ENCODE peak calls at places on chromosomes 7 and 10, in seven cellular contexts. S is mammary epithelial cell, L is GM10248, F is testis, C is lower lobe of right lung, U is neural progenitor cell, W is colonic mucosa. Y is an unnamed sample.

GRCh38 chr10:7301039-7301768 is 109.6 kb downstream of the SFMBT2 start:
- DNase-seq in C (no peak), L (no peak), U (peak; percentile 47), F (no peak), S (no peak), W (no peak), Y (peak; percentile 37)

GRCh38 chr7:41130596-41131236 is 572.2 kb downstream of the INHBA start:
- DNase-seq in F (no peak), W (no peak), C (no peak), S (no peak), L (no peak), U (no peak), Y (no peak)

GRCh38 chr7:102291056-102291915 is 4.6 kb downstream of the SH2B2 start:
- DNase-seq in W (no peak), U (no peak), L (peak; percentile 81), F (no peak), S (peak; percentile 21), C (no peak), Y (no peak)

GRCh38 chr7:104431930-104432329 is 103.5 kb downstream of the LHFPL3 start:
- DNase-seq in S (no peak), F (no peak), W (no peak), U (no peak), L (no peak), C (no peak), Y (no peak)

GRCh38 chr10:1938317-1938716 is 201.0 kb upstream of the ADARB2 start:
- DNase-seq in W (no peak), C (no peak), L (no peak), S (no peak), U (no peak), F (no peak), Y (no peak)

GRCh38 chr10:96431211-96431970 is 72.6 kb upstream of the OPALIN start:
- DNase-seq in C (no peak), S (no peak), U (peak; percentile 37), F (no peak), W (no peak), L (no peak), Y (no peak)

GRCh38 chr10:122388287-122388997 is 13.9 kb downstream of the PLEKHA1 start:
- DNase-seq in U (no peak), C (no peak), L (no peak), W (no peak), S (no peak), F (no peak), Y (no peak)

GRCh38 chr7:76346097-76346496 is 12.7 kb downstream of the YWHAG start:
- DNase-seq in W (peak; percentile 79), C (no peak), F (no peak), U (no peak), S (no peak), L (no peak), Y (no peak)

GRCh38 chr7:71495828-71496227 is 363.9 kb downstream of the GALNT17 start:
- DNase-seq in C (no peak), U (no peak), W (no peak), F (no peak), S (no peak), L (no peak), Y (no peak)

GRCh38 chr10:87177-88080 is 38.3 kb upstream of the TUBB8 start:
- DNase-seq in F (no peak), S (no peak), L (no peak), W (no peak), C (no peak), U (no peak), Y (no peak)

GRCh38 chr10:91054325-91054724 is 133.4 kb upstream of the ANKRD1 start:
- DNase-seq in S (no peak), L (no peak), W (no peak), C (no peak), F (no peak), U (peak; percentile 72), Y (no peak)

GRCh38 chr7:108413782-108414492 is 42.3 kb downstream of the NRCAM start:
- DNase-seq in L (no peak), C (no peak), W (no peak), F (no peak), S (peak; percentile 62), U (peak; percentile 67), Y (no peak)

GRCh38 chr10:35946556-35946955 is 304.5 kb upstream of the FZD8 start:
- DNase-seq in U (no peak), C (no peak), F (no peak), S (no peak), W (no peak), L (no peak), Y (no peak)

GRCh38 chr7:80844916-80845315 is 73.9 kb downstream of the SEMA3C start:
- DNase-seq in S (no peak), U (no peak), L (no peak), C (no peak), W (no peak), F (no peak), Y (no peak)

GRCh38 chr10:120108941-120109340 is 216.4 kb downstream of the SEC23IP start:
- DNase-seq in F (no peak), U (peak; percentile 59), L (no peak), S (no peak), W (no peak), C (no peak), Y (no peak)

GRCh38 chr7:105896407-105896842 is 20.0 kb upstream of the ATXN7L1 start:
- DNase-seq in W (peak; percentile 60), L (no peak), U (no peak), S (no peak), F (no peak), C (peak; percentile 56), Y (no peak)

GRCh38 chr7:131640686-131641085 is 84.3 kb upstream of the PODXL start:
- DNase-seq in S (no peak), L (no peak), U (no peak), F (no peak), W (no peak), C (no peak), Y (no peak)

GRCh38 chr7:84187087-84187805 is 7.3 kb downstream of the SEMA3A start:
- DNase-seq in S (no peak), L (no peak), W (no peak), U (no peak), F (no peak), C (no peak), Y (no peak)

GRCh38 chr7:8125680-8126444 is 136.1 kb downstream of the ICA1 start:
- DNase-seq in C (peak; percentile 56), F (no peak), U (no peak), W (peak; percentile 25), S (peak; percentile 26), L (peak; percentile 63), Y (no peak)

GRCh38 chr7:68311958-68312357 is 1286.3 kb upstream of the AUTS2 start:
- DNase-seq in S (no peak), U (no peak), C (no peak), W (no peak), F (no peak), L (no peak), Y (no peak)

GRCh38 chr7:134365341-134366054 is 48.8 kb upstream of the SLC35B4 start:
- DNase-seq in U (no peak), F (no peak), S (peak; percentile 82), W (no peak), L (no peak), C (no peak), Y (no peak)
- TF ChIP-seq CTCF in U (no peak), F (no peak), S (no peak), W (no peak), L (no peak), C (no peak), Y (no peak)

DNA sequence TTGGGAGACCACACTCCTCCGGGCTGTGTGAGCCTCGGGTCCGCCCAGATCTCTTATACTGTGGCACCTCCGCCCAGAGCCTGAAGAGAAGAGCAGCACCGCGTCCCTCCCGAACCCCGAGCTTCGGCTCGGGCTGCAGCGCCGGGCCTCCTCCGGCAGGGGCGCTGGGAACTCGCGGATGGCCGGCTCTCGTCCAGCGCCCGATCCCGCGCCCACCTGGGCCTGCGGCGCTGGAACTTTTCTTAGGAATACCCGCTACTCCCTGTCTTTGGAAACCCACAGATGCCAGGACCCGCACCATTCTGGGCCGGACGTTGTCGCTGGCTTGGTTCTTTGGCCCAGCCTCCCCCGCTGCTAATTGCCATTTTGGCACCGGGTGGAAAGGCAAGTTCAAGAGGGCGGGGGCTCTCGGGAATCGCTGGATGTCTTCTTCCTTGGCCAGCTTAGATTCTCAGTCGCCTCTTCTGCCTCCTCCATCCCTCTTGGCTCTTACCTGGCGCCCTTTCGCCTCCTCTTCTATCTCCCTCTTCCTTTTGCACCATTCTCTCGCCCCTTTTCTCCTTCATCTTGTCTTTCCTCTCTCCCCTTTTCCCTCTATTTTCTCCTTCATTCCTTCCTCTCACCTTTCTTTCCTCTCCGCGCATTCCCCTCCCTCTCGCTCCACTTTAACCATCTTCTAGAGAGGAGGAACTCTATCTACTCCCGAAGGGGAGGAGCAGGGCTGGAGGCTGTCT is 2.1 kb upstream of the SORCS3 start:
- DNase-seq in C (no peak), S (no peak), W (no peak), F (peak; percentile 27), U (peak; percentile 84), L (no peak), Y (peak; percentile 79)
- TF ChIP-seq CTCF in C (no peak), S (peak; percentile 37), W (no peak), F (peak; percentile 40), U (peak; percentile 79), L (no peak), Y (peak; percentile 87)

GRCh38 chr7:137657476-137658193 is 189.1 kb downstream of the DGKI start:
- DNase-seq in S (no peak), W (no peak), U (no peak), C (no peak), F (no peak), L (no peak), Y (no peak)

GRCh38 chr7:137656227-137656849 is 190.4 kb downstream of the DGKI start:
- DNase-seq in U (peak; percentile 79), W (peak; percentile 81), F (peak; percentile 93), C (peak; percentile 78), L (peak; percentile 70), S (peak; percentile 44), Y (peak; percentile 82)

GRCh38 chr7:137655804-137656203 is 191.0 kb downstream of the DGKI start:
- DNase-seq in S (no peak), U (no peak), C (no peak), L (no peak), F (no peak), W (no peak), Y (no peak)

GRCh38 chr7:137656850-137657232 is 189.9 kb downstream of the DGKI start:
- DNase-seq in L (no peak), U (no peak), C (no peak), W (no peak), F (no peak), S (no peak), Y (no peak)

GRCh38 chr7:137658194-137658900 is 188.4 kb downstream of the DGKI start:
- DNase-seq in F (no peak), L (no peak), U (no peak), C (no peak), S (no peak), W (no peak), Y (no peak)
- TF ChIP-seq CTCF in F (no peak), L (no peak), U (no peak), C (no peak), S (no peak), W (no peak), Y (no peak)

DNA sequence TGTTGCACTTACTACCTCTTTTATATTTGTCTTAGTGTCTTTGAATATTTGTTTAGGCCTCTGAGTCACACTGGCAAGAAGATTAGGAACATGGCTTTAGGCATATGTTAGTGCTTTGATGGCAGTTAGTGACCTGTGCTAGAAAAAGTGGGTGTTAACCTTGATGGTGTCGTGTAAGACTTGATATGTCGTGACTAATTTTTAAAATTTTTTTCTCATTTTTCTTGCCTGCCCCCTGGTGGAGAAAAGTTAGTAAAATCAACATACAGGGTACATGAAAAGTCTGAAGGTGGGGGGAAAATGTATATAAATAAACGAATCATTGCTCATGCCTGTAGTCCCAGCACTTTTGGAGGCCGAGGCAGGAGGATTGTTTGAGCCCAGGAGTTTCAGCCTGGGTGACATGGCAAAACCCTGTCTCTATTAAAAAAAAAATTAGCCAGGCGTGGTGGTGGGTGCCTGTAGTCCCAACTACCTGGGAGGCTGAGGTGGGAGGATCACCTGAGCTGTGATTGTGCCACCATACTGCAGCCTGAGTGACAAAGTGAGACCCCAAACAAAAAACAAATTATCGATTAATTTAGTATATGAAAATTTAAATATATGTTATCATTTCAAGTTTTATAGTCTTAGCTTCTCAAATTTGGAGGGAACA is 44.6 kb downstream of the TAX1BP1 start:
- DNase-seq in C (no peak), W (peak; percentile 27), F (no peak), L (peak; percentile 13), S (peak; percentile 51), U (peak; percentile 25), Y (peak; percentile 16)
- TF ChIP-seq CTCF in C (peak; percentile 50), W (peak; percentile 43), F (peak; percentile 68), L (peak; percentile 18), S (peak; percentile 46), U (peak; percentile 75), Y (peak; percentile 58)